ENCODE peak calls at places on chromosomes 3 and 15, in nine cellular contexts. F, W, V, E, B, I, U, Y and C are unnamed samples.

GRCh38 chr3:106413683-106414082 is 544.9 kb upstream of the CBLB start:
- DNase-seq in F (no peak), W (no peak), V (no peak), E (no peak), B (no peak), I (no peak), U (no peak), Y (no peak), C (no peak)

GRCh38 chr15:65211157-65211982 is at the start of gene CILP:
- DNase-seq in F (peak), W (no peak), V (no peak), E (no peak), B (no peak), I (peak), U (peak), Y (no peak), C (no peak)

GRCh38 chr3:190786898-190787297 is 75.6 kb downstream of the GMNC start:
- DNase-seq in F (peak), W (no peak), V (no peak), E (no peak), B (no peak), I (no peak), U (no peak), Y (no peak), C (no peak)

GRCh38 chr3:38763569-38763968 is 52.4 kb downstream of the SCN10A start:
- DNase-seq in F (no peak), W (no peak), V (no peak), E (no peak), B (no peak), I (no peak), U (no peak), Y (no peak), C (no peak)

GRCh38 chr3:18409266-18409665 is 15.9 kb downstream of the SATB1 start:
- DNase-seq in F (no peak), W (no peak), V (no peak), E (no peak), B (peak), I (no peak), U (no peak), Y (no peak), C (no peak)

GRCh38 chr3:37863949-37864822 is 2.5 kb downstream of the CTDSPL start:
- DNase-seq in F (no peak), W (no peak), V (no peak), E (no peak), B (no peak), I (no peak), U (no peak), Y (peak), C (no peak)

GRCh38 chr3:161454615-161455014 is 42.0 kb upstream of the OTOL1 start:
- DNase-seq in F (no peak), W (peak), V (no peak), E (no peak), B (no peak), I (no peak), U (no peak), Y (no peak), C (no peak)

GRCh38 chr3:128076783-128077624 is 24.8 kb downstream of the SEC61A1 start:
- DNase-seq in F (no peak), W (no peak), V (peak), E (peak), B (peak), I (peak), U (no peak), Y (no peak), C (no peak)

GRCh38 chr3:49872801-49873281 is 3.1 kb upstream of the CAMKV start:
- DNase-seq in F (no peak), W (no peak), V (peak), E (no peak), B (no peak), I (no peak), U (no peak), Y (no peak), C (peak)

GRCh38 chr3:32383136-32383711 is 8.4 kb upstream of the CMTM7 start:
- DNase-seq in F (no peak), W (no peak), V (no peak), E (no peak), B (no peak), I (no peak), U (no peak), Y (no peak), C (no peak)

GRCh38 chr3:55488398-55489055 is 1.4 kb upstream of the WNT5A start:
- DNase-seq in F (peak), W (no peak), V (no peak), E (peak), B (no peak), I (peak), U (no peak), Y (peak), C (peak)

GRCh38 chr3:187677604-187678003 is 7.4 kb upstream of the SST start:
- DNase-seq in F (no peak), W (no peak), V (no peak), E (no peak), B (no peak), I (no peak), U (no peak), Y (no peak), C (no peak)

DNA sequence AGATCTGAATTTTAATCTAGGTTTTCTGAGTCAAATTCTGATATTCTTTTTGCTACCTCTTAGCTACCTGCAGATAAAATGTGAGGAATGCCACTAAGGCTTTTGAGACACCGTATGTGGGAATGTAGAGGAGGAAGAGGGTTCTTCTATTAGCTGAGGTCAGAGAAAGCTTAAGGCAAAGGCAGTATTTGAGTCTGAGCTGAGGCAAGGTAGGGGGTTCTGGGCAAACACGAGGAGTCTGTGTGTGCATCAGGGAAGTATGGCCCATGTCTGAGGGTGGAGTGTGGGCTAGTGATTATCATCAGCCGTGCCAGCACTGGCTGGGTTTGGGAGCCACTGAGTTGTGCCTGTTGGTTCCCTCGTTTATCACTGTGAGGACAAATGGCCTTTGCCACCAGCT is 181.1 kb downstream of the SOX2 start:
- DNase-seq in F (no peak), W (no peak), V (no peak), E (no peak), B (no peak), I (no peak), U (no peak), Y (no peak), C (no peak)
- H3K4me3 ChIP-seq in F (no peak), W (no peak), V (no peak), E (no peak), B (no peak), I (no peak), U (no peak), Y (no peak), C (no peak)

GRCh38 chr3:120850326-120851295 is 57.4 kb upstream of the STXBP5L start:
- DNase-seq in F (no peak), W (no peak), V (no peak), E (no peak), B (no peak), I (peak), U (no peak), Y (no peak), C (no peak)
- H3K4me3 ChIP-seq in F (no peak), W (no peak), V (no peak), E (no peak), B (no peak), I (no peak), U (no peak), Y (no peak), C (no peak)

GRCh38 chr3:130255442-130255841 is 90.0 kb upstream of the COL6A5 start:
- DNase-seq in F (no peak), W (no peak), V (no peak), E (no peak), B (no peak), I (no peak), U (no peak), Y (no peak), C (no peak)

DNA sequence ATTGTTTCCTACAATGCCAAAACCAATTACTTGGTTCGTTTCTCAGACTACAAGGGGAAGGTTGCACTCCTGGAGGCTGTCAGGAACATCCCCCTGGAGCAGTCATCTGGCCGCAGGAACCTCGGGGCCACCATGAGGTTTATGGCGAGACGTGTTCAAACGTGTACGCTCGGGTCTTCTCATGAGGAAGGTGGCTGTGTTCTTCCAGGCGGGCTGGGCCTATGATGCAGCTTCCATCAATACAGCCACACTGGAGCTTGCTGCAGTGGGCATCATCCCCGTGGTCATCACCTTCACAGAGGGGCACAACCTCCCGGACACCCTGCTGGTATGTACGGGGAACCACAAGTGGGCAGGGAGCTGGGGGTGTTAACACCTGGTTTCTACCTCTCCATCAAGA is 94.5 kb upstream of the COL6A5 start:
- DNase-seq in F (no peak), W (no peak), V (no peak), E (no peak), B (no peak), I (no peak), U (no peak), Y (no peak), C (no peak)
- H3K4me3 ChIP-seq in F (no peak), W (no peak), V (no peak), E (no peak), B (no peak), I (no peak), U (no peak), Y (no peak), C (no peak)

DNA sequence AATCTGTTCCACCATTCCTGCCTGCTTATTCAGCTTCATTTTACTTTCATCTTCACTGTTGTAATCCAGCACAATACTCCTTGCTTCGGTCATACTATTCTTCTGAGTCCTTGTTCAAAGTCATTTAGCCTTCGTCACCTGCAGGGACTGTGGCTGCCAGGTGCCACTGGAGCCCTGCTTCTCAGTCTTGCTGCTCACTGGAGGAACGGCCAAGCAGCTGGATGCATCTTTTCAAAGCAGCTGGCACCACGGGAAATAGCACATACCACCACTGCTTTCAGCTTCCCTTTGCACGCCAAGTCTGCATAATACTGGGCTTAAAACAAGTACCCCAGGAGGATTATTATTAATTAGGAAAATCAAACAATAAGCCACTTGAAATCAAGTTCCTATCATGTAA is 287.6 kb downstream of the BCHE start:
- DNase-seq in F (no peak), W (no peak), V (no peak), E (no peak), B (no peak), I (no peak), U (no peak), Y (no peak), C (no peak)
- H3K4me3 ChIP-seq in F (no peak), W (no peak), V (no peak), E (no peak), B (no peak), I (no peak), U (no peak), Y (no peak), C (no peak)

GRCh38 chr3:66593978-66594377 is 93.2 kb upstream of the LRIG1 start:
- DNase-seq in F (peak), W (no peak), V (no peak), E (no peak), B (no peak), I (no peak), U (no peak), Y (peak), C (no peak)

GRCh38 chr3:66592927-66593625 is 92.3 kb upstream of the LRIG1 start:
- DNase-seq in F (no peak), W (no peak), V (no peak), E (no peak), B (no peak), I (no peak), U (no peak), Y (no peak), C (no peak)

GRCh38 chr3:66588340-66588847 is 87.6 kb upstream of the LRIG1 start:
- DNase-seq in F (peak), W (no peak), V (no peak), E (no peak), B (no peak), I (no peak), U (no peak), Y (peak), C (no peak)

GRCh38 chr3:66597316-66597863 is 96.6 kb upstream of the LRIG1 start:
- DNase-seq in F (no peak), W (no peak), V (no peak), E (no peak), B (no peak), I (no peak), U (no peak), Y (no peak), C (no peak)

GRCh38 chr3:66592061-66592875 is 91.4 kb upstream of the LRIG1 start:
- DNase-seq in F (no peak), W (peak), V (no peak), E (no peak), B (no peak), I (no peak), U (no peak), Y (no peak), C (no peak)
- H3K4me3 ChIP-seq in F (no peak), W (no peak), V (no peak), E (no peak), B (no peak), I (no peak), U (no peak), Y (no peak), C (no peak)

DNA sequence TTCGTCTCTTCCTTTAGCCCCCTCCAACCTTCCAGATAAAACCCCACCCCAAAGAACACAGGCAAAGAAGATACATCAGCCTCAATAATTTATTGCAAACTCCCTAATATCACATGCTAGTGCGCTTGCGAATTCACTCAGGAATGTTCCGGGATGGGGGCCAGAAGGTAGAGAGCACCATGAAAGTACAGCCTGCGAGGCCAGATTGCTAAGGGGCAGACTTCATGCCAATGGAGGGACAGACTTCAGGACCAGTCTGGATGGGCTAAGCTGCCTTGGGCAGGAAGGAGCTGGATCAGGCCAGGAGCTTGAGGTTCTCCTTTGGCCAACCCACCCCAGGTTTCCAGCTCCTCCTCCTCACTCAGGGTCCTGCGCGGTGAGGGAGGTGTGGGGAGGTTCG is 13.4 kb downstream of the CIDEC start:
- DNase-seq in F (peak), W (no peak), V (no peak), E (peak), B (no peak), I (no peak), U (no peak), Y (no peak), C (no peak)
- H3K4me3 ChIP-seq in F (no peak), W (no peak), V (no peak), E (no peak), B (no peak), I (no peak), U (no peak), Y (no peak), C (no peak)

DNA sequence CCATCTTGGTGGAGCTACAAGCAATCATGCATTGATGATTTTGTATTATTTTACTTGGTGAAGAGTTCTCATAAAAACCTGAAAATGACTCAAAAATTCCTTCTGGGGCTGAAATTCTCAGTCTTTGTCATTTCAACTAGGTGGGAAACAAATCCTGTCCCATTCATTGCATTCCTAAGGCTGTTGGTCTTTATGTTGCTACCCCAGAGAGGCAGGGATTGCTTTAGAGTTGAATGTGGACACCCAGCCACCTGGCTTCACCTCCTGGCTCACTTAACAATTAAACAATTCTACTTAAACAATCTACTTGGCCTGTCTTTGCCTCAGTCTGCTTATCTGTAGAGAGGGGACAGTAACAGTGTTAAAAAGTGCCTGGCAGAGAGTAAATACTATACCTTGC is 117.3 kb upstream of the UBE3A start:
- DNase-seq in F (no peak), W (peak), V (no peak), E (no peak), B (no peak), I (no peak), U (no peak), Y (no peak), C (no peak)
- H3K4me3 ChIP-seq in F (no peak), W (no peak), V (no peak), E (no peak), B (no peak), I (no peak), U (no peak), Y (no peak), C (no peak)

GRCh38 chr3:136716629-136717028 is 35.5 kb downstream of the STAG1 start:
- DNase-seq in F (no peak), W (no peak), V (no peak), E (no peak), B (no peak), I (no peak), U (no peak), Y (no peak), C (no peak)
- H3K4me3 ChIP-seq in F (no peak), W (no peak), V (no peak), E (no peak), B (no peak), I (no peak), U (no peak), Y (no peak), C (no peak)

DNA sequence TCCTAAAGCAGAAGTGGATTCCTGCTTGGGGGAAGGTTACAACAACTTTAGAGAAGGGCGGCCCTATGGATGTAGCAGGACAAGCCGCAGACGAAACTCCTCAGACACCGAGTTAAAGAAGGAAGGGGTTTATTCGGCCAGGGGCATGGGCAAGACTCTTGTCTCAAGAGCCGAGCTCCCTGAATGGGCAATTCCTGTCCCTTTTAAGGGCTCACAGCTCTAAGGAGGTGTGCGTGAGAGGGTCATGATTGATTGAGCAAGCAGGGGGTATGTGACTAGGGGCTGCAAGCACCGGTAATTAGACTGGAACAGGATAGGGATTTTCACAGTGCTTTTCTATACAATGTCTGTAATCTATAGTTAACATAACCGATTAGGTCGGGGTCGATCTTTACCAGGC is 879 bp upstream of the PDHB start:
- DNase-seq in F (no peak), W (no peak), V (no peak), E (no peak), B (no peak), I (no peak), U (no peak), Y (no peak), C (no peak)
- H3K4me3 ChIP-seq in F (no peak), W (peak), V (no peak), E (no peak), B (no peak), I (no peak), U (no peak), Y (no peak), C (no peak)

GRCh38 chr3:15797600-15798303 is at the start of gene ANKRD28:
- DNase-seq in F (peak), W (no peak), V (peak), E (no peak), B (no peak), I (peak), U (peak), Y (peak), C (peak)
- H3K4me3 ChIP-seq in F (peak), W (no peak), V (peak), E (peak), B (peak), I (peak), U (peak), Y (peak), C (peak)